ENCODE peak calls at places on chromosomes 12 and 14, in five cellular contexts. A, H, Y, C and B are unnamed samples.

GRCh38 chr12:121345151-121345810 is 6.9 kb downstream of the ANAPC5 start:
- DNase-seq in A (no peak), H (no peak), Y (no peak), C (no peak), B (peak)

GRCh38 chr12:113829212-113829611 is 136.9 kb downstream of the RBM19 start:
- DNase-seq in A (no peak), H (no peak), Y (no peak), C (no peak), B (no peak)

GRCh38 chr12:80154261-80154660 is 54.9 kb downstream of the OTOGL start:
- DNase-seq in A (peak), H (no peak), Y (no peak), C (no peak), B (no peak)

GRCh38 chr12:103588680-103589079 is 1.6 kb downstream of the STAB2 start:
- DNase-seq in A (peak), H (no peak), Y (no peak), C (no peak), B (no peak)

GRCh38 chr12:3752741-3753486 is at the start of gene CRACR2A:
- DNase-seq in A (peak), H (no peak), Y (no peak), C (peak), B (peak)

GRCh38 chr14:49876563-49877127 is 16.2 kb upstream of the ARF6 start:
- DNase-seq in A (no peak), H (no peak), Y (no peak), C (no peak), B (no peak)

GRCh38 chr14:100056964-100057817 is 8.0 kb upstream of the EVL start:
- DNase-seq in A (peak), H (no peak), Y (no peak), C (no peak), B (no peak)

GRCh38 chr12:57461326-57461903 is 1.8 kb downstream of the GLI1 start:
- DNase-seq in A (no peak), H (no peak), Y (no peak), C (peak), B (peak)

GRCh38 chr14:84006643-84007137 is 1523.3 kb upstream of the FLRT2 start:
- DNase-seq in A (no peak), H (peak), Y (no peak), C (peak), B (no peak)

GRCh38 chr12:89016970-89017778 is 335.1 kb downstream of the DUSP6 start:
- DNase-seq in A (peak), H (peak), Y (peak), C (peak), B (peak)

GRCh38 chr12:4268549-4269181 is 4.9 kb upstream of the CCND2 start:
- DNase-seq in A (no peak), H (no peak), Y (no peak), C (no peak), B (no peak)